ENCODE peak calls at places on chromosomes 7 and 10, in nine cellular contexts. C is PC-9, F is suprapubic skin, Y is coronary artery, I is nephron progenitor cell, N is mesothelial cell of epicardium, U is epithelial cell of esophagus, P is WERI-Rb-1, K is cardiac fibroblast. E is an unnamed sample.

GRCh38 chr10:73218466-73219191 is 28.4 kb downstream of the DNAJC9 start:
- DNase-seq in U (peak; percentile 39), C (no peak), K (peak; percentile 53), I (no peak), N (no peak), P (no peak), F (no peak), Y (no peak), E (no peak)

GRCh38 chr7:348962-349755 is 59.2 kb downstream of the FOXL3 start:
- DNase-seq in Y (no peak), P (no peak), U (no peak), C (no peak), N (no peak), F (no peak), I (no peak), K (no peak), E (no peak)

GRCh38 chr7:88401009-88401623 is 94.4 kb upstream of the STEAP4 start:
- DNase-seq in I (no peak), K (peak; percentile 3), C (no peak), N (no peak), F (no peak), P (no peak), U (peak; percentile 41), Y (no peak), E (no peak)

GRCh38 chr7:38660427-38661099 is 29.4 kb upstream of the AMPH start:
- DNase-seq in C (no peak), F (no peak), Y (no peak), I (peak; percentile 22), P (peak; percentile 47), K (peak; percentile 73), U (peak; percentile 56), N (no peak), E (no peak)

GRCh38 chr7:139714163-139714901 is 63.5 kb downstream of the HIPK2 start:
- DNase-seq in K (no peak), P (no peak), I (no peak), N (no peak), C (no peak), F (no peak), U (no peak), Y (peak; percentile 72), E (no peak)

GRCh38 chr10:132166216-132166950 is 20.4 kb upstream of the DPYSL4 start:
- DNase-seq in Y (no peak), F (no peak), I (no peak), P (no peak), C (no peak), U (no peak), N (no peak), K (no peak), E (peak; percentile 61)

GRCh38 chr7:33757563-33758165 is 147.7 kb upstream of the BMPER start:
- DNase-seq in Y (no peak), N (no peak), K (peak; percentile 76), U (peak; percentile 62), I (no peak), P (peak; percentile 27), F (no peak), C (no peak), E (no peak)

GRCh38 chr7:10122573-10123100 is 851.0 kb upstream of the PHF14 start:
- DNase-seq in C (no peak), P (peak; percentile 78), U (no peak), N (no peak), K (no peak), Y (no peak), I (peak; percentile 9), F (no peak), E (no peak)

GRCh38 chr10:71728218-71728737 is 8.7 kb upstream of the C10orf105 start:
- DNase-seq in Y (no peak), I (no peak), P (peak; percentile 79), U (no peak), C (no peak), F (peak; percentile 60), K (no peak), N (no peak), E (no peak)

GRCh38 chr10:89250814-89251416 is 660 bp downstream of the LIPA start:
- DNase-seq in P (no peak), F (no peak), N (no peak), Y (no peak), C (no peak), K (no peak), I (no peak), U (no peak), E (no peak)

GRCh38 chr7:73815436-73815835 is 15.4 kb upstream of the CLDN4 start:
- DNase-seq in N (no peak), U (no peak), F (peak; percentile 37), I (no peak), Y (no peak), C (no peak), P (no peak), K (no peak), E (peak; percentile 46)

GRCh38 chr7:81482600-81483186 is 287.2 kb downstream of the HGF start:
- DNase-seq in Y (no peak), K (peak; percentile 70), I (no peak), P (no peak), C (no peak), U (peak; percentile 34), F (no peak), N (no peak), E (no peak)

GRCh38 chr10:71697938-71698709 is 21.5 kb downstream of the C10orf105 start:
- DNase-seq in P (no peak), Y (no peak), K (no peak), I (no peak), F (no peak), U (no peak), N (no peak), C (no peak), E (no peak)

DNA sequence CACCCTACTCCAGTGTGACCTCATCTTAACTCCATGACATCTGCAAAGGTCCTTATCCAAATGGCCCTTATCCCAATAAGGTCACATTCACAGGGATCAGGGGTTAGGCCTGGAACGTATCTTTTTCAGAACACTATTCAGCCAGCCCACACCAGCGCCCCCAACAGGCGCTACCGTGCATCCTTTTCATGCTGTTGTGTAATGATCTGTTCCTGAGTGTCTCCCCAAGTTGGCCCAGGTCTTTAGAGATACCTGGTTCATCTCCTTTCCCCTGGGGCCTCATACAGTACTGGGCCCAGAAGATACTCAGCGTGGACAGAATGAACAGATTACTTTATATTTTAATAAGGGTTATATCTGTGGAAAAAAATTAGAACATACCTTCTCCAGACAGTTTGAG is 132.6 kb upstream of the ADAM12 start:
- DNase-seq in F (no peak), I (no peak), P (no peak), C (no peak), U (no peak), K (no peak), Y (no peak), N (no peak), E (no peak)
- TF ChIP-seq CTCF in F (no peak), I (no peak), P (no peak), C (no peak), U (no peak), K (no peak), Y (no peak), N (no peak), E (peak; percentile 23)

DNA sequence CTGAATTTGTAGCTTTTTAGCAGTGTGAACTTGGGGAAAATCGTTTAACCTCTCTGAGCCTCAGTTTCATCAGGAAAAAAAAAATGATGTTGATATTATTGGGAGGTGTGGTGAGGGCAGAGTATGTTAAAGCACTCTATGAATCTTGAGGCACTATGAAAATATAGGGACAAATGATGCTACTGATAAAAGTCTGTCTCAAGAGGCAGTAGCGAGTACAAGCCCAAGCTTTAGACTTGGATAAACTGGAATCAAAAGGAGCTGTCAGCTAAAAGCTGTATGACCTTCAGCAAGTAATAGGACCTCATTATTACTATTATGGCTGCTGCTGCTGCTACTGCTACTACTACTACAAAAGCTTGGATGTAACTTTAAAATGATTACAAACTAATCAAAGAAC is 8.4 kb downstream of the ZNF277 start:
- DNase-seq in I (no peak), F (no peak), U (no peak), N (no peak), Y (no peak), C (no peak), P (no peak), K (no peak), E (no peak)
- TF ChIP-seq CTCF in I (no peak), F (no peak), U (no peak), N (no peak), Y (no peak), C (no peak), P (no peak), K (no peak), E (peak; percentile 33)

DNA sequence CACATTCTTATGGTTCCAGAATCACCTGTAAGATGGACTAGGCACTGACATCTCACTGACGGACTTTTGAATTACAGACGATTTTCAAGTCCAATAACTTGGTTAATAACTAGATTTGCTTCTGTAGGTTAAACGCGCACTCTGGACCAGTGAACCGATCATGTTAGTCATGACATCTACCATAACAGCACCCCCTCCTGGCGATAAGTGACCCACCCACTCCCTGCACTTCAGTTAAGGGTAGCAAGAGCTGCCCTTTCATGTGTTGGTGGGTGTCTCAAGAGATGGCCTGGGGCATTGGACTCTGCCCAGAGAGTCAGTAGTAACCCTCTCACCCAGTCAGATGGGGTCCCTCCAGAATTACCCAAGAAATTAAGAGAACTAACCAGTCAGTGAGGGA is 12.9 kb downstream of the GRM8 start:
- DNase-seq in C (no peak), I (no peak), Y (no peak), U (no peak), N (no peak), K (no peak), F (no peak), P (peak; percentile 31), E (no peak)
- TF ChIP-seq CTCF in C (no peak), I (no peak), Y (no peak), U (no peak), N (no peak), K (no peak), F (no peak), P (peak; percentile 59), E (no peak)

DNA sequence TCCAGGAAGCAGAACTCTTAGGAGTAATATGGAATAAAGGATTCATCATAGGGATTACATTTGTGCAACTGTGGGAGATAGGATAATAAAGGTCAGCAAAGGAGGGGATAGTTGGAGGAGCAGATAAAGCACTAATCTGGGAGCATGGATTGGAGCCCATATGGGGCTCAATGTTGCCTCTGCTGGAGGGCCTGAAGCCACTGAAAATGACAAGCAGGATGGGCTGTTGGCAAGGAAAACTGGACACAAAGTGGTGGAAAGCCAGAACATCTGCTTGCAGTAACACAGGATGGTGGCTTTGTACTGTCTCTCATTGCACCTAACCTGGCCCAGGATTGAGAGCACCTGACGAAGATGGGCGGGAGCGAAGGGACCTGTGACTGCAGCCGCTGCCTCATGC is 15.0 kb upstream of the COMMD3 start:
- DNase-seq in F (no peak), N (no peak), I (no peak), Y (no peak), C (no peak), K (no peak), U (no peak), P (peak; percentile 47), E (no peak)
- TF ChIP-seq CTCF in F (no peak), N (no peak), I (no peak), Y (no peak), C (peak; percentile 10), K (no peak), U (no peak), P (peak; percentile 53), E (peak; percentile 8)

GRCh38 chr10:55410415-55410885 is 609.4 kb upstream of the PCDH15 start:
- DNase-seq in Y (no peak), C (no peak), U (peak; percentile 36), F (no peak), N (no peak), I (peak; percentile 31), K (no peak), P (peak; percentile 83), E (no peak)
- TF ChIP-seq CTCF in Y (no peak), C (no peak), U (peak; percentile 8), F (no peak), N (no peak), I (peak; percentile 9), K (no peak), P (peak; percentile 61), E (peak; percentile 16)

GRCh38 chr7:134547738-134548054 is 1.2 kb upstream of the AKR1B15 start:
- DNase-seq in C (peak; percentile 75), K (peak; percentile 77), P (peak; percentile 84), Y (no peak), I (peak; percentile 77), N (no peak), F (peak; percentile 76), U (peak; percentile 82), E (no peak)
- TF ChIP-seq CTCF in C (peak; percentile 14), K (no peak), P (no peak), Y (peak; percentile 14), I (no peak), N (no peak), F (no peak), U (no peak), E (peak; percentile 40)